ENCODE peak calls at places on chromosomes 5 and 9, in ten cellular contexts. O, X, V, K, R, N, E, J, M and I are unnamed samples.
A peak's percentile ranks its signal among the peaks of the same experiment; 100 is the strongest.

GRCh38 chr9:113705938-113706519 is 170.1 kb upstream of the ZNF618 start:
- DNase-seq in J (no peak), O (no peak), X (no peak), M (no peak), R (no peak), V (no peak), N (no peak), K (no peak), E (no peak), I (no peak)

GRCh38 chr9:1980387-1980786 is 34.8 kb upstream of the SMARCA2 start:
- DNase-seq in O (no peak), V (no peak), J (no peak), M (no peak), N (no peak), X (no peak), K (no peak), R (no peak), E (no peak), I (no peak)

GRCh38 chr5:104048231-104048630 is 485.6 kb upstream of the NUDT12 start:
- DNase-seq in O (no peak), E (no peak), V (peak; percentile 55), R (no peak), M (no peak), X (no peak), K (no peak), N (no peak), J (no peak), I (no peak)

GRCh38 chr5:75167345-75167744 is 69.3 kb downstream of the ANKRD31 start:
- DNase-seq in R (no peak), X (no peak), K (no peak), J (no peak), M (no peak), E (no peak), O (no peak), V (no peak), N (no peak), I (no peak)

GRCh38 chr5:1129725-1130082 is 17.8 kb upstream of the SLC12A7 start:
- DNase-seq in N (no peak), E (peak; percentile 66), K (no peak), X (no peak), J (no peak), O (no peak), V (no peak), R (no peak), M (no peak), I (no peak)

GRCh38 chr9:82024931-82025330 is 36.4 kb downstream of the SPATA31D1 start:
- DNase-seq in K (no peak), O (no peak), E (no peak), V (peak; percentile 71), M (no peak), J (no peak), X (no peak), N (no peak), R (no peak), I (peak; percentile 68)

GRCh38 chr5:53913941-53914340 is 353.5 kb downstream of the NDUFS4 start:
- DNase-seq in R (no peak), V (no peak), N (no peak), O (no peak), E (no peak), M (no peak), J (no peak), X (no peak), K (no peak), I (no peak)

GRCh38 chr5:180352976-180353225 is 235 bp downstream of the GFPT2 start:
- DNase-seq in X (no peak), R (no peak), M (no peak), N (peak; percentile 70), O (no peak), J (no peak), K (no peak), V (no peak), E (no peak), I (no peak)

GRCh38 chr9:35831040-35831439 is 2.0 kb downstream of the TMEM8B start:
- DNase-seq in O (no peak), N (peak; percentile 42), X (no peak), E (no peak), M (no peak), R (no peak), J (no peak), K (no peak), V (no peak), I (no peak)

GRCh38 chr5:17113174-17113941 is 104.1 kb upstream of the BASP1 start:
- DNase-seq in M (no peak), O (no peak), V (peak; percentile 96), N (no peak), E (peak; percentile 49), R (no peak), X (no peak), J (no peak), K (no peak), I (peak; percentile 97)

GRCh38 chr9:119009253-119009652 is 360.0 kb downstream of the BRINP1 start:
- DNase-seq in X (no peak), M (no peak), N (no peak), J (no peak), O (no peak), E (no peak), R (no peak), K (no peak), V (peak; percentile 87), I (no peak)

GRCh38 chr9:94758844-94759243 is 32.3 kb downstream of the AOPEP start:
- DNase-seq in E (no peak), X (no peak), O (no peak), N (no peak), V (no peak), J (no peak), K (no peak), R (no peak), M (no peak), I (no peak)

GRCh38 chr5:68315679-68316271 is 100.2 kb downstream of the PIK3R1 start:
- DNase-seq in X (peak; percentile 61), E (peak; percentile 29), J (no peak), V (no peak), K (no peak), N (no peak), M (no peak), O (no peak), R (no peak), I (no peak)

GRCh38 chr5:68456756-68457217 is 241.2 kb downstream of the PIK3R1 start:
- DNase-seq in O (no peak), E (peak; percentile 71), K (no peak), N (no peak), R (no peak), X (no peak), M (no peak), V (peak; percentile 59), J (no peak), I (peak; percentile 70)

GRCh38 chr5:141269195-141269594 is 24.0 kb downstream of the PCDHB15 start:
- DNase-seq in R (no peak), E (no peak), V (no peak), J (no peak), M (no peak), K (no peak), N (no peak), O (no peak), X (no peak), I (no peak)

GRCh38 chr9:13279284-13280162 is at the start of gene MPDZ:
- DNase-seq in N (peak; percentile 85), J (peak; percentile 54), O (peak; percentile 89), X (no peak), K (no peak), E (no peak), M (peak; percentile 73), R (peak; percentile 67), V (peak; percentile 59), I (peak; percentile 67)

GRCh38 chr5:73118331-73119011 is 1.9 kb upstream of the TMEM171 start:
- DNase-seq in K (no peak), J (no peak), V (no peak), N (no peak), O (no peak), M (no peak), R (no peak), E (peak; percentile 43), X (no peak), I (no peak)

GRCh38 chr5:136036991-136037705 is 8.4 kb downstream of the TGFBI start:
- DNase-seq in V (peak; percentile 93), O (no peak), R (no peak), X (peak; percentile 71), M (no peak), N (peak; percentile 85), K (peak; percentile 89), J (no peak), E (peak; percentile 58), I (peak; percentile 95)

GRCh38 chr9:3848445-3849114 is 322.8 kb upstream of the RFX3 start:
- DNase-seq in J (no peak), R (no peak), V (no peak), E (peak; percentile 46), O (no peak), K (peak; percentile 66), N (no peak), M (no peak), X (no peak), I (no peak)

GRCh38 chr5:111337688-111338087 is 113.5 kb downstream of the CAMK4 start:
- DNase-seq in J (no peak), R (no peak), N (no peak), X (no peak), E (no peak), M (no peak), K (no peak), O (no peak), V (no peak), I (no peak)

GRCh38 chr9:123715258-123715657 is 214.7 kb downstream of the DENND1A start:
- DNase-seq in K (no peak), N (no peak), E (no peak), R (no peak), M (no peak), X (no peak), J (no peak), O (no peak), V (no peak), I (no peak)

GRCh38 chr5:111135946-111136345 is 43.8 kb downstream of the WDR36 start:
- DNase-seq in O (no peak), X (no peak), R (no peak), V (peak; percentile 44), J (no peak), K (peak; percentile 21), N (no peak), M (no peak), E (no peak), I (peak; percentile 58)

GRCh38 chr9:98045234-98046160 is 11.0 kb upstream of the NANS start:
- DNase-seq in R (no peak), X (peak; percentile 21), M (no peak), V (no peak), E (no peak), K (peak; percentile 92), N (no peak), J (peak; percentile 3), O (no peak), I (no peak)

GRCh38 chr5:170293273-170293672 is 4.3 kb downstream of the LCP2 start:
- DNase-seq in R (no peak), E (no peak), J (no peak), X (peak; percentile 68), M (no peak), V (no peak), O (peak; percentile 49), K (peak; percentile 100), N (peak; percentile 69), I (no peak)

GRCh38 chr5:61450880-61451279 is 118.8 kb downstream of the ZSWIM6 start:
- DNase-seq in N (no peak), J (peak; percentile 4), V (peak; percentile 93), M (no peak), R (no peak), E (no peak), K (no peak), X (no peak), O (no peak), I (peak; percentile 73)